ENCODE peak calls at places on chromosomes 6 and 20, in nine cellular contexts. B, P, J, S, V, W, Y, G and F are unnamed samples.

GRCh38 chr20:44006578-44006977 is 91.9 kb downstream of the TOX2 start:
- DNase-seq in Y (no peak), B (no peak), J (no peak), G (no peak), S (no peak), V (no peak), W (no peak), P (no peak), F (no peak)

GRCh38 chr6:145551164-145551563 is 184.2 kb downstream of the EPM2A start:
- DNase-seq in J (no peak), P (no peak), W (no peak), V (no peak), B (no peak), S (peak; percentile 10), Y (no peak), G (no peak), F (no peak)

GRCh38 chr6:98014791-98015201 is 731.8 kb upstream of the MMS22L start:
- DNase-seq in J (no peak), S (no peak), V (no peak), W (no peak), B (no peak), P (no peak), G (no peak), Y (no peak), F (no peak)

GRCh38 chr6:52138284-52138683 is 47.9 kb upstream of the IL17A start:
- DNase-seq in W (no peak), P (no peak), B (no peak), G (no peak), J (no peak), S (no peak), Y (no peak), V (no peak), F (no peak)

GRCh38 chr6:158518196-158519127 is 41.4 kb upstream of the TMEM181 start:
- DNase-seq in W (peak; percentile 77), G (peak; percentile 47), J (peak; percentile 30), P (peak; percentile 63), Y (peak; percentile 80), S (peak; percentile 89), B (peak; percentile 55), V (peak; percentile 82), F (peak; percentile 64)

GRCh38 chr6:82237013-82237412 is 10.5 kb downstream of the IBTK start:
- DNase-seq in W (no peak), Y (peak; percentile 16), J (no peak), V (no peak), S (peak; percentile 45), B (no peak), G (no peak), P (no peak), F (no peak)

GRCh38 chr20:15937179-15937578 is 636.1 kb downstream of the KIF16B start:
- DNase-seq in B (no peak), J (no peak), W (no peak), V (peak; percentile 71), P (no peak), S (no peak), G (no peak), Y (no peak), F (peak; percentile 14)

GRCh38 chr6:22221630-22222029 is 75.2 kb downstream of the PRL start:
- DNase-seq in J (no peak), V (no peak), W (no peak), B (no peak), Y (no peak), S (no peak), G (no peak), P (no peak), F (no peak)

GRCh38 chr20:15597306-15597705 is 975.9 kb downstream of the KIF16B start:
- DNase-seq in Y (no peak), W (no peak), S (no peak), J (no peak), P (no peak), G (no peak), B (no peak), V (no peak), F (no peak)

GRCh38 chr6:10112871-10113584 is 301.8 kb downstream of the TFAP2A start:
- DNase-seq in B (no peak), P (no peak), W (no peak), Y (no peak), S (no peak), J (no peak), G (no peak), V (peak; percentile 50), F (no peak)

GRCh38 chr6:35219683-35220326 is 6.0 kb downstream of the SCUBE3 start:
- DNase-seq in S (no peak), B (no peak), W (no peak), G (no peak), V (no peak), P (no peak), J (no peak), Y (no peak), F (no peak)

GRCh38 chr6:107813555-107814194 is 10.4 kb downstream of the SCML4 start:
- DNase-seq in S (no peak), J (no peak), Y (no peak), B (no peak), V (no peak), P (no peak), W (no peak), G (no peak), F (no peak)

GRCh38 chr20:37986873-37987601 is 46.2 kb downstream of the TTI1 start:
- DNase-seq in Y (peak; percentile 64), W (no peak), P (peak; percentile 90), J (peak; percentile 81), B (peak; percentile 82), S (no peak), V (peak; percentile 60), G (peak; percentile 75), F (peak; percentile 96)

GRCh38 chr20:58246346-58246745 is 17.9 kb upstream of the ANKRD60 start:
- DNase-seq in G (no peak), V (peak; percentile 42), J (no peak), S (peak; percentile 54), W (no peak), P (no peak), B (no peak), Y (peak; percentile 38), F (peak; percentile 27)

GRCh38 chr20:53276143-53276542 is 304.0 kb downstream of the TSHZ2 start:
- DNase-seq in V (no peak), J (peak; percentile 31), B (no peak), W (no peak), S (no peak), Y (no peak), P (no peak), G (peak; percentile 59), F (peak; percentile 10)

GRCh38 chr20:47985092-47985850 is 200.0 kb upstream of the SULF2 start:
- DNase-seq in G (no peak), P (no peak), W (no peak), Y (no peak), B (no peak), S (peak; percentile 65), J (no peak), V (peak; percentile 32), F (no peak)

DNA sequence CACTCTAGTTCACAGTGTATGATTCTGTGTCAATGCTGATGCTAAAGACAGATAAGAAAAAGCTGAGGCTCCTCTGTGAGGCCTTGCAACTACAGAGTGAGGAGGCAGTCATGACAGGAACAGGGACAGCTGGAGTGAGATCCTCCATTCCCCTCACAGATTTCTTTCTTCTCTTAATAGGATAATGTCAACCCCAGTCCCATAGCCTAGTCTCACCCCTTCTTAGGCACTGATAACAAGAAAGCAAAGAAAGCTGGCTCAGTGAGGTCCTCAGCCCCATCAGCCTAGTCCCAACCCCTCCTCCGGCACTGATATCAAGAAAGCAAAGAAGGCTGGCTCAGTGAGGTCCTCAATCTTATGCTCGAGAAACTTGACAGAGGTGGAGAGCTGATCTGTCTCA is 2.1 kb upstream of the PTCHD4 start:
- DNase-seq in V (peak; percentile 7), Y (no peak), W (no peak), G (no peak), S (no peak), P (no peak), B (no peak), J (no peak), F (no peak)
- H3K4me3 ChIP-seq in V (no peak overlapping the region), Y (no peak overlapping the region), W (no peak overlapping the region), G (no peak overlapping the region), S (no peak overlapping the region), P (no peak overlapping the region), B (no peak overlapping the region), J (no peak overlapping the region), F (no peak overlapping the region)

DNA sequence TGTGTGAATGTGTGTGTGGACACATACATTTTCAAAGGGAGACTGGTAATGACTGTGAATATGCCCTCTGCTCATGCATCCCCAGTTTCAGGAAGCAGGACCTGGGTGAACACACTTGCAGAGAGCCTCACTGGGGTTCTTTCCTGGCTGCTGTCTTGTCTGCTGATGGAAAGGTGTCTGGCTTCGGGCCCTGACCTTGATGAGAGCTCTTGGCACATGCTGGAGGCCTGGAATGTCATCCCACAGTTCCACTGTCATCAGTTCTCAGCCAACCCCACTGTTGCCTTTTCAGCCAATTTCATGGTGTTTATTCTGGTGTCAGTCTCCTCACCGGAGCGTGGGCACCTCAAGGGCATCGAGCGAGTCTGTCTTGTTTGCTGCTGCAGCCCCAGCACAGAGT is 64.7 kb upstream of the XRN2 start:
- DNase-seq in P (no peak), B (no peak), Y (no peak), S (no peak), V (no peak), G (no peak), W (no peak), J (peak; percentile 40), F (peak; percentile 30)
- TF ChIP-seq CTCF in P (no peak), B (no peak), Y (no peak), S (no peak), V (no peak), G (no peak), W (no peak), J (no peak), F (no peak)

GRCh38 chr6:85419046-85419759 is 30.7 kb upstream of the NT5E start:
- DNase-seq in J (no peak), S (peak; percentile 15), V (no peak), G (no peak), W (no peak), P (no peak), B (no peak), Y (no peak), F (no peak)
- H3K27ac ChIP-seq in J (no peak overlapping the region), S (no peak overlapping the region), V (no peak overlapping the region), G (no peak overlapping the region), W (no peak overlapping the region), P (no peak overlapping the region), B (no peak overlapping the region), Y (no peak overlapping the region), F (no peak overlapping the region)

GRCh38 chr6:148513145-148514071 is 170.8 kb downstream of the SASH1 start:
- DNase-seq in S (peak; percentile 80), B (no peak), W (no peak), Y (peak; percentile 87), V (no peak), P (no peak), G (no peak), J (no peak), F (no peak)

GRCh38 chr6:148508401-148509151 is 165.9 kb downstream of the SASH1 start:
- DNase-seq in Y (peak; percentile 72), P (no peak), V (peak; percentile 84), G (no peak), B (no peak), S (peak; percentile 75), J (no peak), W (no peak), F (no peak)

GRCh38 chr6:148509152-148509571 is 166.5 kb downstream of the SASH1 start:
- DNase-seq in W (no peak), B (no peak), S (peak; percentile 65), P (no peak), V (no peak), G (no peak), J (no peak), Y (peak; percentile 64), F (no peak)

GRCh38 chr6:148507774-148508173 is 165.1 kb downstream of the SASH1 start:
- DNase-seq in Y (peak; percentile 79), V (peak; percentile 17), P (no peak), W (no peak), S (peak; percentile 52), J (no peak), B (no peak), G (no peak), F (no peak)

GRCh38 chr6:148509789-148510581 is 167.3 kb downstream of the SASH1 start:
- DNase-seq in J (peak; percentile 71), S (peak; percentile 96), P (no peak), Y (peak; percentile 100), B (no peak), V (no peak), W (no peak), G (no peak), F (no peak)
- H3K4me3 ChIP-seq in J (peak overlapping the region; percentile 64), S (no peak overlapping the region), P (peak overlapping the region; percentile 36), Y (peak overlapping the region; percentile 79), B (peak overlapping the region; percentile 0), V (peak overlapping the region; percentile 52), W (no peak overlapping the region), G (peak overlapping the region; percentile 4), F (no peak overlapping the region)